ENCODE peak calls at places on chromosomes 3 and 15, in four cellular contexts. R is IMR-90, D is K562, G is GM23338. T is an unnamed sample.

GRCh38 chr15:39889601-39890000 is 30.5 kb downstream of the GPR176 start:
- DNase-seq in D (no peak), G (no peak), R (no peak), T (no peak)

GRCh38 chr15:49624046-49624445 is 3.2 kb downstream of the DTWD1 start:
- DNase-seq in G (no peak), D (no peak), R (peak), T (peak)

GRCh38 chr15:84991313-84991712 is 9.7 kb downstream of the PDE8A start:
- DNase-seq in D (no peak), G (no peak), R (no peak), T (no peak)

GRCh38 chr15:64688770-64689169 is 86.6 kb downstream of the RBPMS2 start:
- DNase-seq in G (no peak), D (no peak), R (no peak), T (no peak)

GRCh38 chr3:71441217-71441924 is 142.2 kb downstream of the FOXP1 start:
- DNase-seq in R (no peak), G (no peak), D (no peak), T (no peak)

GRCh38 chr3:124584552-124585391 is 145.5 kb upstream of the UMPS start:
- DNase-seq in R (peak), D (peak), G (peak), T (no peak)

GRCh38 chr3:10253731-10254130 is 5.5 kb downstream of the TATDN2 start:
- DNase-seq in R (no peak), D (no peak), G (no peak), T (no peak)

GRCh38 chr3:161266731-161267150 is 45.6 kb downstream of the NMD3 start:
- DNase-seq in D (no peak), G (no peak), R (peak), T (peak)

GRCh38 chr3:115913069-115913686 is 289.9 kb downstream of the GAP43 start:
- DNase-seq in R (peak), G (peak), D (no peak), T (no peak)

GRCh38 chr3:113914646-113915045 is 33.2 kb upstream of the ZDHHC23 start:
- DNase-seq in D (no peak), R (peak), G (no peak), T (peak)

GRCh38 chr15:57333487-57333886 is 42.8 kb upstream of the CGNL1 start:
- DNase-seq in D (no peak), G (no peak), R (peak), T (peak)

GRCh38 chr3:128170866-128171516 is 17.7 kb downstream of the EEFSEC start:
- DNase-seq in R (peak), G (peak), D (peak), T (peak)

GRCh38 chr3:171192176-171192854 is 165.8 kb upstream of the SLC2A2 start:
- DNase-seq in D (peak), G (no peak), R (peak), T (peak)

GRCh38 chr3:69408542-69408941 is 22.7 kb upstream of the FRMD4B start:
- DNase-seq in G (no peak), R (no peak), D (no peak), T (no peak)

GRCh38 chr3:148054999-148055398 is 642.7 kb upstream of the AGTR1 start:
- DNase-seq in R (no peak), D (no peak), G (no peak), T (no peak)
- TF ChIP-seq CTCF in R (no peak), D (no peak), G (no peak), T (no peak)

DNA sequence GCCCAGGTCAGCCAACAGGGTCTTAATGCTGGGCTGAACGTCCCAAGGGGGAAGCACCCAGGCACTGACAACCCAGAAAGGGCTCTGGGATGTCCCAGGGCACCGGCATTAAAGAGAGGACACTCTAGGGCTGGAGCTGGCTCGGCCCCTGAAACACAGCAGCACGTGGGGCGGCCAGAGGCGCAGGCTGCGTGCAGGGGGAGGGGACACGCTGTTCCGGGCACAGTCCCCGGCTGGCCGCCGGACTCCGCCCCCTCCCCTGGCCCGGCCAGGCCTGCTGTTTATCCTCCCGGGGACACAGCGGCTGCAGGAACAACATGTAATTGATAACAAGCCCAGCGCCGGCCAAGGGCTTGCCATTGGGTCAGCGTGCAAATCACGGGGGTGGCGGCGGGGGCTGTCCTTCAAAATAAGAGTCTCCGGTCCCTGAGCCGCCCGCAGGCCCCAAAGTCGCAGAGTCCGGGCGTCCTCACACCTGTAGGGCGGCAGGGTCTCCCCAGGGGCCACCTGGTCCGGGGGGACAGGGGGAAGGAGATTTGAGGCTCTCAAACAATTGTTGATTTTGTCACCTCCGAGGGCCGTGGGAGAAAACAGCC is 1.3 kb downstream of the KLF15 start:
- DNase-seq in D (peak), R (peak), G (peak), T (peak)
- H3K4me3 ChIP-seq in D (peak), R (peak), G (peak), T (peak)

GRCh38 chr3:159762981-159763465 is 225.6 kb upstream of the IL12A start:
- DNase-seq in D (peak), R (peak), G (peak), T (peak)

GRCh38 chr3:159765025-159765859 is 223.4 kb upstream of the IL12A start:
- DNase-seq in G (peak), D (no peak), R (peak), T (peak)

GRCh38 chr3:159764211-159765024 is 224.2 kb upstream of the IL12A start:
- DNase-seq in G (no peak), D (no peak), R (peak), T (peak)

GRCh38 chr3:159762238-159762637 is 226.4 kb upstream of the IL12A start:
- DNase-seq in R (no peak), G (peak), D (no peak), T (peak)

DNA sequence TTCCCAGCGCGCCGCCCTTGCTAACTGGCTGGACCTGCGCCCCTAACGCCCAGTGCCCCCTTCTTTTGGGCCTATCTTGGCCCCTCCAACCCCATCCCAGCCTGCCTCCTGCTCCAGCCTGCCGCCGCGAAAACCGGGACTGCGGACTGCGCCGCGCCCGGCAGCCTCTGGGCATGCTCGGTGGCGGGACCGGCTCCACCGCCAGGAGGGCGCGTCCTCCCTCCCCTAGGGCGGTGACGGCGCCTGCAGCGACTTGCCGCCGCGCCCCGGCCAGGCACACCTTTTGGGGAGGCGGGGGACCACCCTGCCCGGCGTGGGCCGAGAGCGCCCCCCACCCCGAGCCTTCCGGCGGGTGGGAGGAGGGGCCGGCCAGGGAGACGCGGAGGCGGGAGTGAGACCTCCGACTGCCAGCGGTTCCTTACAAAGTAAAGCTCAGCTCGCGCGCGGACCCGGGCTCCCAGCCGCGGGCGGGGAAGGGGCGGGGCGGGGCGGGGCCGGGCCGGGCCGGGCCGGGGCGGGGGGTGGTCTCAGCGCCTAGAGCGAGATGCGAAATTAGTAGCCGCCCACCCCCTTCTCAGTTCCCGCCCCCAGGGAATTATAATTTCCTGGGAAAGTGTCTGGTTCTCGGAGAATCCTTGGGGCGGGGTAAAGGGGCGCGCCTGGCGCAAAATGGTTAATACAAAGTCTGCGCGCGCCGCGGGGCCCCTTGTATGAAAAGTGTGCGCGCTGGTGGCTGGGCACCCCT is 225.0 kb upstream of the IL12A start:
- DNase-seq in D (peak), R (peak), G (peak), T (peak)
- TF ChIP-seq CTCF in D (no peak), R (no peak), G (no peak), T (peak)

DNA sequence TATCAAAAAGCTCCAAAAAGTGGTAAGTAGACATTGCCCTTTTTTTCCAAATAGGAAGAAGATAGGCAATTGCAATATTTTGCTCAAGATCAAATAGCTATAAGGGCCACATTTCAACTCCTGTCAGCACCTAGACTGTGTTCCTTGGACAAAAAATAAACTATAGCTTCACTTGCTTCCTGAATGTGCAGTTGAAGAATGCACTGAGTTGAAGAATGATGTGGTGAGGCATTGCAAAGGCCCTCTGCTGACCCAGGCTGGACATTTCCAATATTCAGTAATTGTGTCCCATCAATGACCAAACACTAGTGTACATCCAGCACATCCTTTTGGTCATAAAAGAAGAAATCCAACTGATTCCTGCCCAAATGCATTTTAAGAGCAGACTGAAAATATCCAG is 424.9 kb upstream of the TGFBR2 start:
- DNase-seq in R (no peak), D (no peak), G (no peak), T (peak)
- H3K4me3 ChIP-seq in R (no peak), D (no peak), G (no peak), T (no peak)

GRCh38 chr3:120093119-120093922 is 926 bp downstream of the GSK3B start:
- DNase-seq in R (peak), D (no peak), G (peak), T (peak)

GRCh38 chr3:120092444-120092843 is 1.8 kb downstream of the GSK3B start:
- DNase-seq in G (no peak), D (no peak), R (no peak), T (no peak)

GRCh38 chr3:120089089-120089488 is 5.2 kb downstream of the GSK3B start:
- DNase-seq in G (no peak), D (no peak), R (no peak), T (no peak)

GRCh38 chr3:120088622-120089021 is 5.6 kb downstream of the GSK3B start:
- DNase-seq in G (no peak), R (no peak), D (no peak), T (no peak)

DNA sequence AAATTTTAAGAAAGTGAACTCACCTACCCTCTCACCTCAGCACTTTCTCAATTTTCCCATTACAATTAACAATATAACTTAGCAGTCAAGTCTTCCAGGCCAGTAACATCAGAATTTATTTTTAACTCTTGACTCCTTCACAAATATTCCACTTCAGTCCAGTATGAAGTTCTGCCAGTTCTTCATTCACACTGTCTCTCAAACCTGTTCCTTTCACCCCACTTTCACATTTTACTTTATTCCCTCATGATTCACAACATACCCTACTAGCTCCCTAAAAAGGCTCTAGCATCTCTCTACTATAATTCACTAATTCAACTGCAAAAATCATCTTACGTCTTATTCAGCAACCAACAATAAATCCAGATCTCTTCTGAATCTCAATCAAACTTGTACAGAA is 3.8 kb downstream of the GSK3B start:
- DNase-seq in G (no peak), D (no peak), R (no peak), T (no peak)
- TF ChIP-seq CTCF in G (no peak), D (no peak), R (no peak), T (no peak)

DNA sequence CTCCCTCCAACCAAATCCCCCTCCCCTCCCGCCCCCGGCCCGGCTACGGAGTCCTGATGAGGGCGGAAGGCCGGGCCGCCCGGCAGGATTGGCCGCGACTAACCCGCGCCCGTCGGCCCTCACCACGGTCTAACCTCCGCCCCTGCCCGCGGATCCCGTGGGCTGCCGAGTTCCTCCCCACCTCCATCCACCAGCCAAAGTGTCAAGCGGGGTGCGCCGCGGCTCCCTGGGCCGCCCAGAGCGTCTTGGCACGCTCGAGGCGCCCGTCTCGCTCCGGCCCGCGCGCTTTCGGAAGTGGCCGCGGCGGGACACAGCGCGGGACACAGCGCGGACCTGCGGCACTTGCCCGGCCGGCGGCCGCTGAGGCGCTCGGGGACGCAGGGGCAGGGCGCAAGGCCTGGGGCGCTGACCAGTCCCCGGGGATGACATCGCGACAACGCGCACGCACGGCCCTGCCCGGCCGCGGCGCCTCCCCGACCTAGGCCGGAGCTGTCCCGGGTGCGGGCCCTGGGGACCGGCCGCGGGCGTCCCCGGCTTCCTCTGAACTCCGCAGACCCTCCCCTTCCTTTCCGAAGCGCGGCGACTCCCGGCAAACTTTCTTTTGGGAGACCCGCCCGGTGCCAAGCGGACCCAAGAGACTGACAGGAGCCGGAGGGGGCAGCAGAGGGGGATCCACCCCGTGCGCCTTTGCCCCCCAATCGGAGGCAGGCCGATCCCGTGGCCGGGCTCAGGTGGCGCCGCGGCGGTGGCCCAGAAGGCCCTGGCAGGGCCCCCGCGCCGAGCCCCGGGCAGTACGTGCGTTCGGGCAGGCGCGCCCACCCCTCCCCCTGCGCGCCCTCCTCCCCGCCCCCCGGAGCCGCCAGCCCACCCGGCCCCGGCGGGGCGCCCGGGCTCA is 112.8 kb upstream of the ICE2 start:
- DNase-seq in G (peak), R (no peak), D (no peak), T (peak)
- H3K4me3 ChIP-seq in G (peak), R (peak), D (no peak), T (peak)

GRCh38 chr3:86594838-86595237 is 396.1 kb downstream of the VGLL3 start:
- DNase-seq in D (no peak), G (no peak), R (no peak), T (no peak)
- TF ChIP-seq CTCF in D (no peak), G (no peak), R (no peak), T (no peak)

GRCh38 chr3:151345854-151346253 is 16.5 kb upstream of the P2RY13 start:
- DNase-seq in G (no peak), R (peak), D (no peak), T (peak)
- H3K4me3 ChIP-seq in G (no peak), R (peak), D (no peak), T (peak)

GRCh38 chr3:196608693-196609092 is 30.8 kb upstream of the NRROS start:
- DNase-seq in G (no peak), D (no peak), R (no peak), T (no peak)

GRCh38 chr3:196603683-196604082 is 35.2 kb downstream of the FBXO45 start:
- DNase-seq in G (no peak), D (no peak), R (no peak), T (no peak)

GRCh38 chr3:196602673-196603072 is 34.2 kb downstream of the FBXO45 start:
- DNase-seq in G (no peak), D (no peak), R (no peak), T (no peak)

GRCh38 chr3:196600359-196600758 is 31.9 kb downstream of the FBXO45 start:
- DNase-seq in R (no peak), D (no peak), G (no peak), T (no peak)

GRCh38 chr3:196604548-196604947 is 34.9 kb upstream of the NRROS start:
- DNase-seq in G (no peak), R (no peak), D (no peak), T (no peak)
- TF ChIP-seq CTCF in G (no peak), R (no peak), D (no peak), T (no peak)

T was measured in AG10803.